ENCODE peak calls at places on chromosomes 7 and 10, in four cellular contexts. D, W, A and S are unnamed samples.

GRCh38 chr7:50552921-50553320 is 12.3 kb downstream of the DDC start:
- DNase-seq in D (peak), W (peak), A (no peak), S (peak)

GRCh38 chr10:63388421-63389031 is 77.3 kb downstream of the JMJD1C start:
- DNase-seq in D (peak), W (no peak), A (no peak), S (no peak)

GRCh38 chr7:51949726-51950644 is 633.4 kb upstream of the COBL start:
- DNase-seq in D (no peak), W (no peak), A (no peak), S (no peak)

GRCh38 chr10:76411719-76412435 is 980.5 kb downstream of the LRMDA start:
- DNase-seq in D (peak), W (peak), A (no peak), S (no peak)

GRCh38 chr7:132501956-132502355 is 74.3 kb downstream of the PLXNA4 start:
- DNase-seq in D (no peak), W (no peak), A (no peak), S (no peak)

GRCh38 chr10:3720228-3721019 is 64.6 kb downstream of the KLF6 start:
- DNase-seq in D (peak), W (peak), A (no peak), S (peak)

GRCh38 chr7:46162582-46162981 is 241.5 kb upstream of the IGFBP3 start:
- DNase-seq in D (no peak), W (no peak), A (no peak), S (no peak)

GRCh38 chr7:66306243-66306642 is 101.1 kb downstream of the TPST1 start:
- DNase-seq in D (no peak), W (no peak), A (no peak), S (no peak)

GRCh38 chr7:17696422-17696821 is 243.9 kb downstream of the SNX13 start:
- DNase-seq in D (peak), W (peak), A (no peak), S (no peak)

GRCh38 chr10:28254290-28254985 is 48.4 kb downstream of the MPP7 start:
- DNase-seq in D (peak), W (no peak), A (no peak), S (no peak)

GRCh38 chr7:114653391-114654088 is 238.9 kb downstream of the FOXP2 start:
- DNase-seq in D (no peak), W (no peak), A (no peak), S (no peak)

GRCh38 chr10:32132357-32132756 is 76.1 kb upstream of the KIF5B start:
- DNase-seq in D (no peak), W (no peak), A (no peak), S (no peak)

GRCh38 chr7:4416436-4417092 is 265.5 kb upstream of the FOXK1 start:
- DNase-seq in D (no peak), W (no peak), A (no peak), S (no peak)

GRCh38 chr7:18109762-18110161 is 82.1 kb upstream of the PRPS1L1 start:
- DNase-seq in D (no peak), W (no peak), A (no peak), S (no peak)

GRCh38 chr7:149855368-149856305 is 17.5 kb downstream of the ZNF862 start:
- DNase-seq in D (peak), W (no peak), A (no peak), S (no peak)

GRCh38 chr10:59360605-59361515 is 1.5 kb downstream of the FAM13C start:
- DNase-seq in D (peak), W (no peak), A (no peak), S (no peak)

GRCh38 chr7:156640257-156640948 is at the start of gene RNF32:
- DNase-seq in D (peak), W (peak), A (peak), S (peak)

GRCh38 chr7:15459018-15459621 is 102.7 kb downstream of the AGMO start:
- DNase-seq in D (peak), W (no peak), A (no peak), S (no peak)

GRCh38 chr10:74683067-74683466 is 143.3 kb upstream of the KAT6B start:
- DNase-seq in D (peak), W (no peak), A (no peak), S (no peak)

GRCh38 chr10:31927597-31928530 is 767 bp downstream of the ARHGAP12 start:
- DNase-seq in D (peak), W (no peak), A (peak), S (peak)

GRCh38 chr10:64041989-64042490 is 520.8 kb downstream of the REEP3 start:
- DNase-seq in D (no peak), W (no peak), A (no peak), S (no peak)

GRCh38 chr7:29565186-29565540 is 1.5 kb downstream of the PRR15 start:
- DNase-seq in D (peak), W (no peak), A (no peak), S (no peak)

GRCh38 chr7:33710608-33711007 is 194.7 kb upstream of the BMPER start:
- DNase-seq in D (peak), W (no peak), A (no peak), S (no peak)

GRCh38 chr7:22354462-22354861 is 2.5 kb downstream of the RAPGEF5 start:
- DNase-seq in D (no peak), W (no peak), A (no peak), S (no peak)

GRCh38 chr10:108358912-108359311 is 1194.4 kb upstream of the SORCS1 start:
- DNase-seq in D (peak), W (peak), A (no peak), S (peak)

GRCh38 chr7:111560773-111561658 is 1.3 kb downstream of the IMMP2L start:
- DNase-seq in D (peak), W (no peak), A (peak), S (no peak)

GRCh38 chr7:108280136-108280535 is 150.0 kb upstream of the LAMB4 start:
- DNase-seq in D (no peak), W (no peak), A (no peak), S (no peak)

GRCh38 chr10:72038458-72039001 is 49.8 kb downstream of the SPOCK2 start:
- DNase-seq in D (peak), W (no peak), A (no peak), S (no peak)

GRCh38 chr7:32227746-32228145 is 157.5 kb upstream of the PDE1C start:
- DNase-seq in D (no peak), W (no peak), A (no peak), S (no peak)

GRCh38 chr10:73406863-73407262 is 7.0 kb downstream of the ANXA7 start:
- DNase-seq in D (no peak), W (no peak), A (no peak), S (no peak)

GRCh38 chr7:84364708-84365107 is 170.1 kb upstream of the SEMA3A start:
- DNase-seq in D (peak), W (no peak), A (no peak), S (no peak)

GRCh38 chr7:22860337-22860736 is 37.7 kb upstream of the TOMM7 start:
- DNase-seq in D (no peak), W (no peak), A (no peak), S (no peak)

GRCh38 chr7:142539901-142540300 is 209.4 kb upstream of the PRSS1 start:
- DNase-seq in D (peak), W (no peak), A (no peak), S (no peak)

GRCh38 chr7:17015575-17015974 is 133.8 kb upstream of the AGR3 start:
- DNase-seq in D (peak), W (no peak), A (no peak), S (no peak)

GRCh38 chr7:107995184-107996071 is 7.5 kb downstream of the LAMB1 start:
- DNase-seq in D (peak), W (peak), A (no peak), S (no peak)

GRCh38 chr7:116341222-116341907 is 131.0 kb downstream of the TES start:
- DNase-seq in D (no peak), W (no peak), A (no peak), S (no peak)

GRCh38 chr7:16205481-16205880 is 215.9 kb downstream of the CRPPA start:
- DNase-seq in D (no peak), W (no peak), A (no peak), S (no peak)

GRCh38 chr10:124484016-124484415 is 22.4 kb downstream of the LHPP start:
- DNase-seq in D (no peak), W (no peak), A (no peak), S (no peak)
- TF ChIP-seq CTCF in D (no peak), W (no peak), A (no peak), S (no peak)

GRCh38 chr10:6701289-6701688 is 121.2 kb upstream of the PRKCQ start:
- DNase-seq in D (no peak), W (no peak), A (no peak), S (peak)
- TF ChIP-seq CTCF in D (no peak), W (no peak), A (peak), S (no peak)

GRCh38 chr10:84008878-84009277 is 130.4 kb upstream of the GHITM start:
- DNase-seq in D (no peak), W (no peak), A (peak), S (peak)
- TF ChIP-seq CTCF in D (peak), W (peak), A (peak), S (peak)

GRCh38 chr10:132544744-132545658 is 7.4 kb downstream of the INPP5A start:
- DNase-seq in D (no peak), W (no peak), A (peak), S (peak)
- TF ChIP-seq CTCF in D (no peak), W (no peak), A (no peak), S (no peak)

DNA sequence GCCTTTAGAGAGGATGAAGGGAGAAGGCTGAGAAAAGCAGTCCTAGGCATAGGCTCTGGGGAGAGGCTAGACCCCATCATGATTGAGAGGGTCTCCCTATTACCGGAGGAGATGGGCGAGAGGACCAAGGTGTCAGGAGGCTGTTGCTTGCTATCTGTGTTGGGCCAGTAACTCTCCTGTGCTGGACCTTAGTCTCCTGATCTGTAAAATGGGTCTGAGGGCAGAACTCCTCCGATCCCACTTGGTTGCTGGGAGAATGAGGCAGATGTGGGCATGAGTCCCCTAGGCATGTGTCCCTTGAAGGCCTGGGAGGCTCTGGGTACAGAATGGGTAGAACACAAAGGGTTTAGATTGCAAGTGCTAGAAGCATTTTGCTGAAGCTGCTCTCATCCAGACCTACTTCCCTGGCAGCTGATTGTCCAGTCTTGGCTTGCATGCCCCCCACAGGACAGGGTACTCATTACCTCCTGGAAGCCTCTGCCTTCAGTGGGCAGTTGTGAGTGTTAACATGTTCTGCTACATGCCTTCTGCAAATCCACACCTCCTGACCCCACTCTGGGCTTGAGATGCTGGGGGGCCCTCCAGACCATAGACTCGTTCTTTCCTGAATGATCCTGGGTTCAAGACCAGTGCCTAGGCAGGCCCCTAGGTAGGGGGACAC is 4.4 kb downstream of the ZMIZ1 start:
- DNase-seq in D (no peak), W (no peak), A (no peak), S (no peak)
- TF ChIP-seq CTCF in D (peak), W (no peak), A (peak), S (no peak)

DNA sequence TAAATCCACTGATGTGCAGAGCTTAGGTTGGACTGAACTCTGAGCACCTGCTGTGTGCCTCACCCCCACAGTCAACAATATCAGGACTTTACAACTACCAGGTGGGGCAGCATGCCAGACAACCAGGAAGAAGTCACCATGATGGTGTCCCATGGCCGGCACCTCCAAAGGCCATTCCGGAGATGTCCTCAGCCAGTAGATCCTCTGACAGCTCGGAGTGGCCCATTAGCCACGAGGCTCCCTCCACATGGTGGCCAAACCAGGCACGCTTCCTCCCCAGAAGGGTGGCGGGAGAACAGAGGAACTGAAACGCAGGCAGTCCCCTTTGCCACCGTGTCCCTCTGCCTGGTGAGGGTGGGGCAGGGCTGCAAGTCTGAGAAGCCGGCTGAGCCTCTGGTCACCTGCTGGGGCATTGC is 390.0 kb downstream of the TNS3 start:
- DNase-seq in D (no peak), W (no peak), A (peak), S (no peak)
- TF ChIP-seq CTCF in D (no peak), W (no peak), A (no peak), S (no peak)